ENCODE peak calls at places on chromosomes 16 and 17, in five cellular contexts. B is HCT116, O is astrocyte, C is OCI-LY7, A is GM12878. X is an unnamed sample.

GRCh38 chr17:57445772-57446472 is 189.6 kb downstream of the MSI2 start:
- DNase-seq in B (no peak), O (peak; percentile 68), C (no peak), A (no peak), X (no peak)

GRCh38 chr17:35372846-35373531 is 432 bp downstream of the SLFN11 start:
- DNase-seq in B (no peak), O (no peak), C (no peak), A (no peak), X (peak; percentile 64)

GRCh38 chr16:726438-727290 is at the start of the genes CCDC78 and HAGHL:
- DNase-seq in B (no peak), O (no peak), C (peak; percentile 78), A (no peak), X (peak; percentile 72)

GRCh38 chr16:1580256-1580655 is 31.6 kb downstream of the IFT140 start:
- DNase-seq in B (no peak), O (no peak), C (no peak), A (no peak), X (no peak)

GRCh38 chr17:7428557-7428956 is at the start of gene SPEM3:
- DNase-seq in B (no peak), O (no peak), C (no peak), A (no peak), X (no peak)

GRCh38 chr16:78705694-78706093 is 606.2 kb downstream of the WWOX start:
- DNase-seq in B (no peak), O (peak; percentile 18), C (peak; percentile 22), A (peak; percentile 9), X (no peak)

GRCh38 chr17:33109331-33110072 is 117.9 kb downstream of the SPACA3 start:
- DNase-seq in B (no peak), O (no peak), C (no peak), A (no peak), X (no peak)

GRCh38 chr17:62860962-62861873 is 53.1 kb upstream of the MARCHF10 start:
- DNase-seq in B (no peak), O (peak; percentile 56), C (no peak), A (no peak), X (no peak)

GRCh38 chr17:57706761-57707160 is 38.3 kb downstream of the CCDC182 start:
- DNase-seq in B (no peak), O (no peak), C (no peak), A (no peak), X (no peak)

GRCh38 chr17:62737513-62737912 is 70.6 kb downstream of the MARCHF10 start:
- DNase-seq in B (no peak), O (no peak), C (no peak), A (no peak), X (no peak)

GRCh38 chr17:45108595-45109521 is 23.5 kb downstream of the PLCD3 start:
- DNase-seq in B (no peak), O (no peak), C (no peak), A (no peak), X (no peak)

GRCh38 chr16:50791522-50791921 is 49.6 kb downstream of the CYLD start:
- DNase-seq in B (no peak), O (no peak), C (no peak), A (no peak), X (no peak)
- H2AFZ ChIP-seq in B (no peak overlapping the region), O (no peak overlapping the region), C (no peak overlapping the region), A (no peak overlapping the region), X (no peak overlapping the region)

GRCh38 chr16:88880226-88881051 is 14.0 kb upstream of the PABPN1L start:
- DNase-seq in B (no peak), O (no peak), C (no peak), A (no peak), X (no peak)
- H4K20me1 ChIP-seq in B (no peaks in the 10 kb centered on the region), O (no peaks in the 10 kb centered on the region), C (no peaks in the 10 kb centered on the region), A (no peaks in the 10 kb centered on the region), X (peaks cover 3% of the 10 kb centered on the region)

DNA sequence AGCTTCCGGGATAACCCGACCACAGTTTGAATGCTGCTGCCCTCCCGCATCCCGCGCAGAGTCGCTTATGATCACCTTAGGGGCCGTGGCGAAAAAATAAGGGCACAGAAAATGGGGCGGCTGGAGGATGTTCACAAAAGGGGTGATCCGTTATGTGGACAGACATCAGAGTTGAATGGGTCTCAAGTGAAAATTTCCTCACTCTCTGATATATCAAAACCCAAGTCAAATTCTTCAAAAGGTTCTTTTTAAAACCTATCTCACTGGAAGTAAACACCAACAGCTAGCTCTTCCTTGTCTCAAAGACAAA is 400 bp upstream of the CEP112 start:
- DNase-seq in B (no peak), O (no peak), C (no peak), A (no peak), X (no peak)
- H2AFZ ChIP-seq in B (peak overlapping the region; percentile 100), O (peak overlapping the region; percentile 82), C (peak overlapping the region; percentile 94), A (no peak overlapping the region), X (peak overlapping the region; percentile 29)

GRCh38 chr16:81449899-81450608 is 5.4 kb downstream of the CMIP start:
- DNase-seq in B (no peak), O (no peak), C (no peak), A (no peak), X (no peak)
- H4K20me1 ChIP-seq in B (peaks cover 29% of the 10 kb centered on the region), O (peaks cover 95% of the 10 kb centered on the region), C (peaks cover 12% of the 10 kb centered on the region), A (no peaks in the 10 kb centered on the region), X (peaks cover 92% of the 10 kb centered on the region)